ENCODE peak calls at places on chromosomes 12 and 14, in six cellular contexts. U is SK-N-SH; O is CD8-positive, alpha-beta T cell; H is psoas muscle; G is hepatocyte; A is A549. I is an unnamed sample.

GRCh38 chr12:89918172-89918880 is 209.7 kb upstream of the ATP2B1 start:
- DNase-seq in U (no peak), O (no peak), H (no peak), G (peak; percentile 35), A (peak; percentile 14), I (no peak)

GRCh38 chr12:89529738-89530137 is 3.9 kb upstream of the POC1B start:
- DNase-seq in U (peak; percentile 69), O (no peak), H (no peak), G (peak; percentile 55), A (peak; percentile 67), I (no peak)

GRCh38 chr14:100623961-100624360 is 36.7 kb upstream of the BEGAIN start:
- DNase-seq in U (no peak), O (no peak), H (no peak), G (no peak), A (no peak), I (no peak)

GRCh38 chr14:51999084-51999483 is 9.7 kb downstream of the RTRAF start:
- DNase-seq in U (no peak), O (no peak), H (no peak), G (no peak), A (no peak), I (no peak)

GRCh38 chr12:110744176-110744575 is 1.5 kb upstream of the PPP1CC start:
- DNase-seq in U (no peak), O (no peak), H (no peak), G (no peak), A (peak; percentile 53), I (no peak)

GRCh38 chr14:76351941-76352340 is 24.0 kb upstream of the ESRRB start:
- DNase-seq in U (no peak), O (no peak), H (no peak), G (no peak), A (no peak), I (no peak)

GRCh38 chr12:5733136-5733755 is 211.8 kb downstream of the ANO2 start:
- DNase-seq in U (no peak), O (no peak), H (no peak), G (no peak), A (no peak), I (no peak)

GRCh38 chr12:48004039-48004940 is at the start of gene COL2A1:
- DNase-seq in U (peak; percentile 75), O (no peak), H (peak; percentile 38), G (peak; percentile 55), A (peak; percentile 39), I (no peak)

GRCh38 chr12:42846782-42847181 is 257.2 kb upstream of the PRICKLE1 start:
- DNase-seq in U (no peak), O (no peak), H (no peak), G (peak; percentile 48), A (no peak), I (no peak)

GRCh38 chr12:42161529-42161928 is 16.9 kb upstream of the GXYLT1 start:
- DNase-seq in U (no peak), O (no peak), H (no peak), G (no peak), A (no peak), I (no peak)

GRCh38 chr12:90102957-90103652 is 394.5 kb upstream of the ATP2B1 start:
- DNase-seq in U (peak; percentile 19), O (no peak), H (no peak), G (peak; percentile 45), A (peak; percentile 61), I (no peak)

GRCh38 chr12:115930336-115930735 is 347.2 kb downstream of the MED13L start:
- DNase-seq in U (no peak), O (no peak), H (no peak), G (no peak), A (no peak), I (no peak)

GRCh38 chr14:91473046-91473445 is 37.1 kb downstream of the PPP4R3A start:
- DNase-seq in U (no peak), O (no peak), H (no peak), G (no peak), A (no peak), I (no peak)
- H3K27ac ChIP-seq in U (no peak overlapping the region), O (no peak overlapping the region), H (no peak overlapping the region), G (no peak overlapping the region), A (no peak overlapping the region), I (no peak overlapping the region)

DNA sequence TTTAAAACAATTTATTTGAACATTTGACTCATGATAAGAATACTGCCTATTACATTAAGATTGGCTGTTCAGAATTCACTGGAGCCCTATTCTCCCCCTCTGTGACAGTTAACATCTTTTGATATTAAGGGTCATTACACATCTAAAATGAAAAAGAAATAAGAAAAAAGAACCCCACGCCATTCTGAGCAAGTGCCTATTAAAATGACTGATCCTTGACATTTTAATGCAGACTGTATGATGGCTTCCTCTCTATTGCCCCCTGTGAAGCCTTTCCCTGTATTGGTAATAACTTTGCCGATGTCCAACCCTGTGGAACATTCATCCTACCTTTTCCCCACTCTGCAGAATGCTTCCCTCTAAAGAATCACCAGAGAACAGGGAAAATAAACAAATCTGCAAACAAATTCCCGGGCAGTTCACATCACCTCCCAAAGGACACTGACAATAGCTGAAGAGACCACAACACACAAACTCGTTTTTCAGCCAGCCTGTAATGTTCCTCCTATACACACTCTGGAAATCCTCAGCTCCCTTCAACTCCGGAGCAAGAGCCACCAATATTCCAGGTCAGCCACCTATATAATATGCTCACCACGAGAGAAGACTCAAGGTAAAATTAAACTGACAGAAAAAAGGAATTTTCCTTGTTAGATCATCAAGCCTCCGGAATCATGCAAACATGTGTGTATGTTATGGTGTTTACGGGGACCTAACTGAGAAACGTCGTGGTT is 2.1 kb downstream of the NIN start:
- DNase-seq in U (no peak), O (no peak), H (no peak), G (no peak), A (no peak), I (no peak)
- TF ChIP-seq CTCF in U (no peak), O (no peak), H (no peak), G (no peak), A (no peak), I (no peak)

GRCh38 chr12:93865751-93866150 is 188.6 kb downstream of the CRADD start:
- DNase-seq in U (no peak), O (no peak), H (no peak), G (no peak), A (no peak), I (no peak)

GRCh38 chr12:93870020-93870795 is 193.0 kb downstream of the CRADD start:
- DNase-seq in U (no peak), O (no peak), H (no peak), G (no peak), A (no peak), I (no peak)

GRCh38 chr12:93873561-93873960 is 196.4 kb downstream of the CRADD start:
- DNase-seq in U (no peak), O (no peak), H (no peak), G (no peak), A (no peak), I (no peak)

DNA sequence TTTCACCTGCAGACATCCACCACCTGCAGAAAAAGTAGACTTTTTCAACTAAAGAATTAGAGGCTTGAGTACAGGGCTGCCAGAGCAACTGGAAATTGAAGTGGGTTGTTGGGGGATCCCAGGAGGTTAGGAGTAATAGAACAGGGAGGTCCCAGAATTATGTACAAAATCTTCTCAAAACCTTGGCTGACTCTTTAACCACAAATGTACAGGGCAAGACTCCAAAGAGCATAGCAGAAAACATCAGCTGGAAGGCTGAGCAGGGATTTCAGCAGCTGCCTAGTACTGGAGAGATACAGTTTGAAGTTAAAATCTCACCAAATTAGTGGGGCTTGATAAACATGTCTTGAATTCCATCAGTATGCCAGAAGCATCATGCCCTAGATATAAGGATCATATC is 191.6 kb downstream of the CRADD start:
- DNase-seq in U (no peak), O (no peak), H (no peak), G (no peak), A (no peak), I (no peak)
- H3K27ac ChIP-seq in U (no peak overlapping the region), O (no peak overlapping the region), H (no peak overlapping the region), G (no peak overlapping the region), A (no peak overlapping the region), I (no peak overlapping the region)

DNA sequence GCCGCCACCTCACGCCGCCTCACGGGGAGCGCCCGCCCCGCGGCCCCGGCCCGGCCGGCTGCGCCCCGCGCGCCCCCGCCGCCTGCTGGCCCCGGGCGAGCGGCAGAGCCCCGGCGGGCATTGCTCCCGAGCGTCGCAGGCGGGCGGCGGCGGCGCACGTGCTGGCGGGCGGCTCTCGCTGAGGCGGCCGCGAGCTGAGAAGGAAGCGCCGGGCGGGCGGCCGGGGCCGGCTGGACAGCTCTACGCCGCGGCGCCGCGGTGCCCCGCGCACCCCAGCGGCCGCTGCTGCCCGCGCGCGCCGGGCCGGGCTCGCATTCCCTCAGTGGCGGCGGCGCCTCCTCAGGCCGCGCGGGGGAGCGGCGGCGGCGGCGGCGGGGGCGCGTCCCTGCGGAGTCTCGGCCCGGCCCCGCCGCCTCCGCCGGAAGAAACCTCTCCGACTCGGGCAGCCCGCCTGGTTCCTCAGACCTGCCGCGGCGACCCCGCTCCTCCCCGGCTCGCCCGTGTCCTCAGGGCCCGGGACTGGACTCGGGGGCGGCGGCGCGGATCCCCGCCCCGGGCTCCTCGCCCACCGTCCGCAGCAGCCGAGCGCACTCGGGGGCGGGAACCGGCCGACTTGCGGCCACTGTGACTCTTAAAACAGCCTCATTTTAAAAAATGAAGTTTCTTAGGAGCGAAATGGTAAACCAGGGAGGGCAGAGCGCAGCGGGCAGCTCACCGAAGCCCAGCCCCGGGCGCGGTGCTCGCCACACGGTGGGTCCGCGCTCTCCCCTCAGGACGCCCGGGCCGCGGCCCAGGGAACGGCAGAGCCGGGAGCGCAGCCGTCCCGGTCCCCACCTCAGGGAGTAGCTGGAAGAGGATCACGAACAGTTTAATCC is at the start of gene PITPNM2:
- DNase-seq in U (peak; percentile 90), O (peak; percentile 61), H (peak; percentile 75), G (peak; percentile 92), A (peak; percentile 57), I (no peak)
- TF ChIP-seq CTCF in U (no peak), O (no peak), H (peak; percentile 49), G (no peak), A (peak; percentile 49), I (peak; percentile 60)

GRCh38 chr14:39426605-39427004 is 5.6 kb downstream of the FBXO33 start:
- DNase-seq in U (peak; percentile 6), O (no peak), H (no peak), G (peak; percentile 26), A (peak; percentile 51), I (no peak)
- H3K27ac ChIP-seq in U (no peak overlapping the region), O (no peak overlapping the region), H (no peak overlapping the region), G (no peak overlapping the region), A (no peak overlapping the region), I (no peak overlapping the region)

DNA sequence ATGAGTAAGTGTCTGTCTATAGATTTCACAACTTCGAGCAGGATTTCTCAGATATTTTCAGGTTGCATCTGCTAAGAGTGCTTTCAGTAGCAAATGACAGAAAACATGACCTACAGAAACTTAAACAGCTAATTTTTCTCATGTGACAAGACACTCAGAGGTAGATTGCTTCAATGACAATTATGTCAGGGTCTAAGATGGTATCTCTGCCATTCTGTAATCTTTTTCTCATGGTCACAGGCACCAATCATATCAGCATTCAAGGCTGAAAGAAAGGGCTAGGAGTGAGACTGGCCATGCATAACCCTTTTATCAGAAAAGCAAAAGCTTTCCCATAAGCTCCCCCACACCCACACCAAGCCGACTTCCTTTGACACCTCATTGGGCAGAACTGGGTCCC is 450.5 kb upstream of the FAR2 start:
- DNase-seq in U (no peak), O (no peak), H (no peak), G (no peak), A (no peak), I (no peak)
- TF ChIP-seq CTCF in U (no peak), O (no peak), H (no peak), G (no peak), A (no peak), I (no peak)

DNA sequence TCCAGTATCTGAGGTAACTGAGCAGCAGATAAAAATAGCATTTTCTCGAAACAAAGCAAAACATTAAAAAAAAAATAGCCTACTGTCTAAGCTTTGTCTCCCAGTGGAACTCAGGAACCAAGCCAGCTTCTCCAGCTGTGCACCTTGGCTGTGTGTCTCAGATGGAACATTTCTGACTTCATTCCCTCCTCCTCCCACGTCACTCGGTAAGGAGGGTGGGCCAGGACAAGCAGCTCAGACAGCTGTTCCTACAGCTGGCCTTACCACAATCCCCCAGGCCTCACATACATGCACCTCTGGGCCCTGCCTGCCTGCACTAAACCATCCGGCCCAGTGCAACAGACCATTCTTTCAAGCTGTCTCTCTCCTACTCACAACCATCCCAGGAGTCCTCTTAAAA is 249.7 kb downstream of the DAD1 start:
- DNase-seq in U (no peak), O (no peak), H (peak; percentile 75), G (no peak), A (no peak), I (peak; percentile 81)
- H3K27ac ChIP-seq in U (no peak overlapping the region), O (no peak overlapping the region), H (no peak overlapping the region), G (no peak overlapping the region), A (no peak overlapping the region), I (no peak overlapping the region)

I was measured in gastrocnemius medialis.